ENCODE peak calls at places on chromosome 4, in six cellular contexts. G, F, A, C, Z and Q are unnamed samples.

GRCh38 chr4:37802068-37802666 is 24.3 kb upstream of the PGM2 start:
- DNase-seq in F (peak), Z (peak), A (peak), C (peak), G (no peak), Q (peak)

GRCh38 chr4:151854731-151855130 is 93.9 kb upstream of the GATB start:
- DNase-seq in A (peak), Z (no peak), F (no peak), C (no peak), G (no peak), Q (no peak)

GRCh38 chr4:101730291-101731117 is 60.0 kb upstream of the BANK1 start:
- DNase-seq in A (peak), Z (peak), C (peak), F (peak), G (peak), Q (no peak)

GRCh38 chr4:183987529-183987946 is 82.4 kb downstream of the STOX2 start:
- DNase-seq in C (no peak), G (peak), A (peak), F (peak), Z (peak), Q (peak)

GRCh38 chr4:21136231-21136630 is 436.0 kb downstream of the PACRGL start:
- DNase-seq in F (no peak), G (no peak), Z (no peak), C (no peak), A (no peak), Q (no peak)

GRCh38 chr4:61400446-61400845 is 200.3 kb downstream of the ADGRL3 start:
- DNase-seq in C (no peak), F (no peak), G (no peak), Z (no peak), A (no peak), Q (no peak)

GRCh38 chr4:61500883-61501282 is 300.8 kb downstream of the ADGRL3 start:
- DNase-seq in F (no peak), Z (no peak), G (no peak), A (peak), C (peak), Q (peak)

GRCh38 chr4:70240192-70240591 is 2.2 kb upstream of the CSN3 start:
- DNase-seq in F (no peak), A (no peak), G (no peak), Z (no peak), C (no peak), Q (no peak)

GRCh38 chr4:1855334-1856070 is 454 bp downstream of the LETM1 start:
- DNase-seq in A (no peak), Z (peak), C (no peak), F (no peak), G (no peak), Q (no peak)